ENCODE peak calls at places on chromosomes 7 and 10, in four cellular contexts. C is Caco-2; E is nucleus accumbens; Z is stimulated activated CD4-positive, alpha-beta T cell treated with anti-CD3 and anti-CD28 coated beads, TNF-alpha, amount 100 ng/mL, for 24 hours. L is an unnamed sample.

GRCh38 chr7:106305732-106306131 is 20.9 kb upstream of the NAMPT start:
- DNase-seq in C (no peak), E (no peak), Z (no peak), L (no peak)

GRCh38 chr10:63866747-63867140 is 345.5 kb downstream of the REEP3 start:
- DNase-seq in C (peak), Z (no peak), E (no peak), L (no peak)

GRCh38 chr7:70267381-70267780 is 669.1 kb downstream of the AUTS2 start:
- DNase-seq in E (no peak), C (no peak), Z (no peak), L (no peak)

GRCh38 chr7:19747740-19748339 is 25.6 kb downstream of the TMEM196 start:
- DNase-seq in C (peak), Z (no peak), E (no peak), L (no peak)

GRCh38 chr7:26191974-26192479 is 8.5 kb downstream of the HNRNPA2B1 start:
- DNase-seq in C (no peak), E (no peak), Z (no peak), L (no peak)

GRCh38 chr10:129870926-129871660 is 93.0 kb downstream of the EBF3 start:
- DNase-seq in Z (no peak), E (no peak), C (no peak), L (no peak)

GRCh38 chr10:42984761-42985325 is 92.0 kb upstream of the RET start:
- DNase-seq in Z (no peak), E (no peak), C (no peak), L (peak)

GRCh38 chr7:43584200-43584586 is 1.3 kb downstream of the STK17A start:
- DNase-seq in C (peak), E (no peak), Z (no peak), L (peak)

GRCh38 chr10:78856421-78856820 is 212.3 kb upstream of the ZMIZ1 start:
- DNase-seq in E (peak), Z (no peak), C (no peak), L (peak)

GRCh38 chr10:18719811-18720210 is 60.6 kb downstream of the ARL5B start:
- DNase-seq in C (no peak), Z (no peak), E (no peak), L (no peak)

GRCh38 chr7:55387062-55387965 is 22.2 kb downstream of the LANCL2 start:
- DNase-seq in Z (no peak), C (no peak), E (no peak), L (no peak)

GRCh38 chr7:135508853-135509588 is 881 bp downstream of the CNOT4 start:
- DNase-seq in C (peak), Z (peak), E (peak), L (no peak)

GRCh38 chr10:6579904-6580278 is at the start of gene PRKCQ:
- DNase-seq in E (no peak), Z (no peak), C (no peak), L (peak)

GRCh38 chr7:73522081-73522818 is at the start of gene BAZ1B:
- DNase-seq in C (peak), Z (peak), E (peak), L (peak)

GRCh38 chr7:31814187-31814586 is 127.2 kb downstream of the PPP1R17 start:
- DNase-seq in Z (no peak), C (peak), E (no peak), L (no peak)

GRCh38 chr10:132279873-132280645 is 27.7 kb downstream of the STK32C start:
- DNase-seq in Z (no peak), C (no peak), E (no peak), L (no peak)

GRCh38 chr7:140778975-140779374 is 82.5 kb downstream of the NDUFB2 start:
- DNase-seq in Z (no peak), E (no peak), C (no peak), L (no peak)

GRCh38 chr10:46077616-46078268 is 31.7 kb upstream of the MSMB start:
- DNase-seq in C (no peak), Z (no peak), E (no peak), L (no peak)

GRCh38 chr10:26214538-26215461 is 1.8 kb upstream of the GAD2 start:
- DNase-seq in C (no peak), E (no peak), Z (no peak), L (no peak)

GRCh38 chr10:94115725-94116124 is 122.0 kb downstream of the PLCE1 start:
- DNase-seq in E (no peak), Z (no peak), C (no peak), L (no peak)

GRCh38 chr7:2757361-2757903 is 69.4 kb downstream of the AMZ1 start:
- DNase-seq in C (no peak), E (peak), Z (no peak), L (peak)

GRCh38 chr10:82680688-82681087 is 805.7 kb downstream of the NRG3 start:
- DNase-seq in E (no peak), Z (no peak), C (no peak), L (no peak)

GRCh38 chr7:128361463-128362441 is at the start of gene PRRT4:
- DNase-seq in C (peak), E (no peak), Z (peak), L (no peak)

GRCh38 chr7:25031007-25031406 is 51.0 kb upstream of the OSBPL3 start:
- DNase-seq in C (no peak), Z (no peak), E (no peak), L (no peak)

GRCh38 chr10:5628798-5629788 is 37.3 kb downstream of the ASB13 start:
- DNase-seq in Z (peak), E (no peak), C (no peak), L (no peak)

GRCh38 chr7:141837683-141838082 is 3.6 kb downstream of the PRSS37 start:
- DNase-seq in C (no peak), E (no peak), Z (no peak), L (no peak)

GRCh38 chr7:45580053-45580872 is 6.1 kb downstream of the ADCY1 start:
- DNase-seq in E (no peak), C (peak), Z (no peak), L (no peak)

GRCh38 chr10:62000037-62000603 is 98.6 kb downstream of the ARID5B start:
- DNase-seq in Z (no peak), E (no peak), C (no peak), L (no peak)